ENCODE peak calls at places on chromosome 20, in six cellular contexts. One of them, this sample, is unnamed.

GRCh38 chr20:25739615-25740320 is 43.1 kb upstream of the ZNF337 start:
- DNase-seq in A673: no peak
- DNase-seq in mammary epithelial cell: peak; percentile 46
- DNase-seq in transverse colon: no peak
- DNase-seq in DND-41: no peak
- DNase-seq in upper lobe of right lung: no peak
- DNase-seq in this sample: peak; percentile 37

GRCh38 chr20:24587384-24588046 is 118.1 kb downstream of the SYNDIG1 start:
- DNase-seq in A673: no peak
- DNase-seq in mammary epithelial cell: no peak
- DNase-seq in transverse colon: no peak
- DNase-seq in DND-41: no peak
- DNase-seq in upper lobe of right lung: no peak
- DNase-seq in this sample: no peak

GRCh38 chr20:46673394-46674252 is 15.6 kb downstream of the TP53RK start:
- DNase-seq in A673: no peak
- DNase-seq in mammary epithelial cell: no peak
- DNase-seq in transverse colon: no peak
- DNase-seq in DND-41: no peak
- DNase-seq in upper lobe of right lung: no peak
- DNase-seq in this sample: no peak

GRCh38 chr20:38961530-38962043 is 557 bp upstream of the DHX35 start:
- DNase-seq in A673: no peak
- DNase-seq in mammary epithelial cell: no peak
- DNase-seq in transverse colon: no peak
- DNase-seq in DND-41: peak; percentile 53
- DNase-seq in upper lobe of right lung: no peak
- DNase-seq in this sample: peak; percentile 41

GRCh38 chr20:58790440-58790839 is 60.3 kb downstream of the GNAS-AS1 start:
- DNase-seq in A673: peak; percentile 80
- DNase-seq in mammary epithelial cell: no peak
- DNase-seq in transverse colon: no peak
- DNase-seq in DND-41: peak; percentile 57
- DNase-seq in upper lobe of right lung: no peak
- DNase-seq in this sample: no peak

GRCh38 chr20:49275634-49276033 is 2.2 kb downstream of the ZNFX1 start:
- DNase-seq in A673: no peak
- DNase-seq in mammary epithelial cell: peak; percentile 82
- DNase-seq in transverse colon: no peak
- DNase-seq in DND-41: no peak
- DNase-seq in upper lobe of right lung: no peak
- DNase-seq in this sample: no peak

GRCh38 chr20:37915434-37915787 is 12.5 kb downstream of the VSTM2L start:
- DNase-seq in A673: no peak
- DNase-seq in mammary epithelial cell: no peak
- DNase-seq in transverse colon: no peak
- DNase-seq in DND-41: no peak
- DNase-seq in upper lobe of right lung: no peak
- DNase-seq in this sample: no peak

GRCh38 chr20:62737971-62738881 is 29.6 kb downstream of the NTSR1 start:
- DNase-seq in A673: no peak
- DNase-seq in mammary epithelial cell: no peak
- DNase-seq in transverse colon: peak; percentile 6
- DNase-seq in DND-41: no peak
- DNase-seq in upper lobe of right lung: peak; percentile 55
- DNase-seq in this sample: no peak

GRCh38 chr20:33673411-33674293 is 576 bp downstream of the NECAB3 start:
- DNase-seq in A673: no peak
- DNase-seq in mammary epithelial cell: no peak
- DNase-seq in transverse colon: no peak
- DNase-seq in DND-41: no peak
- DNase-seq in upper lobe of right lung: no peak
- DNase-seq in this sample: no peak

GRCh38 chr20:64145458-64146300 is 18.6 kb upstream of the MYT1 start:
- DNase-seq in A673: no peak
- DNase-seq in mammary epithelial cell: no peak
- DNase-seq in transverse colon: no peak
- DNase-seq in DND-41: peak; percentile 22
- DNase-seq in upper lobe of right lung: peak; percentile 30
- DNase-seq in this sample: no peak

GRCh38 chr20:17971571-17972013 is 2.8 kb downstream of the MGME1 start:
- DNase-seq in A673: no peak
- DNase-seq in mammary epithelial cell: peak; percentile 40
- DNase-seq in transverse colon: no peak
- DNase-seq in DND-41: no peak
- DNase-seq in upper lobe of right lung: no peak
- DNase-seq in this sample: no peak

GRCh38 chr20:53797085-53797484 is 203.4 kb upstream of the ZNF217 start:
- DNase-seq in A673: no peak
- DNase-seq in mammary epithelial cell: no peak
- DNase-seq in transverse colon: no peak
- DNase-seq in DND-41: no peak
- DNase-seq in upper lobe of right lung: no peak
- DNase-seq in this sample: no peak

GRCh38 chr20:62754122-62754990 is 41.9 kb upstream of the MRGBP start:
- DNase-seq in A673: no peak
- DNase-seq in mammary epithelial cell: peak; percentile 25
- DNase-seq in transverse colon: no peak
- DNase-seq in DND-41: no peak
- DNase-seq in upper lobe of right lung: no peak
- DNase-seq in this sample: no peak

GRCh38 chr20:19368351-19368750 is 155.9 kb downstream of the SLC24A3 start:
- DNase-seq in A673: no peak
- DNase-seq in mammary epithelial cell: no peak
- DNase-seq in transverse colon: no peak
- DNase-seq in DND-41: no peak
- DNase-seq in upper lobe of right lung: no peak
- DNase-seq in this sample: no peak

GRCh38 chr20:34300809-34301586 is 2.2 kb downstream of the AHCY start:
- DNase-seq in A673: no peak
- DNase-seq in mammary epithelial cell: no peak
- DNase-seq in transverse colon: no peak
- DNase-seq in DND-41: no peak
- DNase-seq in upper lobe of right lung: no peak
- DNase-seq in this sample: no peak

GRCh38 chr20:1509237-1509636 is 18.0 kb upstream of the SIRPB2 start:
- DNase-seq in A673: peak; percentile 62
- DNase-seq in mammary epithelial cell: peak; percentile 54
- DNase-seq in transverse colon: no peak
- DNase-seq in DND-41: no peak
- DNase-seq in upper lobe of right lung: no peak
- DNase-seq in this sample: peak; percentile 8

GRCh38 chr20:37741055-37741454 is 47.2 kb downstream of the CTNNBL1 start:
- DNase-seq in A673: no peak
- DNase-seq in mammary epithelial cell: peak; percentile 41
- DNase-seq in transverse colon: no peak
- DNase-seq in DND-41: no peak
- DNase-seq in upper lobe of right lung: no peak
- DNase-seq in this sample: no peak

GRCh38 chr20:54822407-54822806 is 347.0 kb downstream of the DOK5 start:
- DNase-seq in A673: no peak
- DNase-seq in mammary epithelial cell: no peak
- DNase-seq in transverse colon: no peak
- DNase-seq in DND-41: no peak
- DNase-seq in upper lobe of right lung: no peak
- DNase-seq in this sample: no peak

GRCh38 chr20:33908351-33908750 is 85.4 kb upstream of the RALY start:
- DNase-seq in A673: no peak
- DNase-seq in mammary epithelial cell: no peak
- DNase-seq in transverse colon: no peak
- DNase-seq in DND-41: no peak
- DNase-seq in upper lobe of right lung: no peak
- DNase-seq in this sample: no peak

GRCh38 chr20:63860325-63861051 is 810 bp upstream of the ABHD16B start:
- DNase-seq in A673: no peak
- DNase-seq in mammary epithelial cell: no peak
- DNase-seq in transverse colon: no peak
- DNase-seq in DND-41: no peak
- DNase-seq in upper lobe of right lung: no peak
- DNase-seq in this sample: no peak

GRCh38 chr20:44967207-44967807 is 995 bp downstream of the STK4 start:
- DNase-seq in A673: no peak
- DNase-seq in mammary epithelial cell: peak; percentile 23
- DNase-seq in transverse colon: peak; percentile 40
- DNase-seq in DND-41: peak; percentile 55
- DNase-seq in upper lobe of right lung: no peak
- DNase-seq in this sample: peak; percentile 52

GRCh38 chr20:49635171-49635570 is 67.2 kb upstream of the PTGIS start:
- DNase-seq in A673: no peak
- DNase-seq in mammary epithelial cell: no peak
- DNase-seq in transverse colon: peak; percentile 67
- DNase-seq in DND-41: no peak
- DNase-seq in upper lobe of right lung: no peak
- DNase-seq in this sample: no peak

GRCh38 chr20:53774487-53775203 is 181.0 kb upstream of the ZNF217 start:
- DNase-seq in A673: no peak
- DNase-seq in mammary epithelial cell: peak; percentile 92
- DNase-seq in transverse colon: no peak
- DNase-seq in DND-41: no peak
- DNase-seq in upper lobe of right lung: no peak
- DNase-seq in this sample: no peak

GRCh38 chr20:7147220-7147601 is 379.7 kb downstream of the BMP2 start:
- DNase-seq in A673: no peak
- DNase-seq in mammary epithelial cell: no peak
- DNase-seq in transverse colon: no peak
- DNase-seq in DND-41: no peak
- DNase-seq in upper lobe of right lung: no peak
- DNase-seq in this sample: no peak

GRCh38 chr20:828987-829386 is 4.5 kb upstream of the FAM110A start:
- DNase-seq in A673: no peak
- DNase-seq in mammary epithelial cell: no peak
- DNase-seq in transverse colon: peak; percentile 8
- DNase-seq in DND-41: no peak
- DNase-seq in upper lobe of right lung: peak; percentile 29
- DNase-seq in this sample: no peak

GRCh38 chr20:24872291-24873014 is 76.6 kb upstream of the CST7 start:
- DNase-seq in A673: no peak
- DNase-seq in mammary epithelial cell: no peak
- DNase-seq in transverse colon: no peak
- DNase-seq in DND-41: peak; percentile 43
- DNase-seq in upper lobe of right lung: peak; percentile 63
- DNase-seq in this sample: no peak

GRCh38 chr20:10281911-10282310 is 63.3 kb downstream of the SNAP25 start:
- DNase-seq in A673: peak; percentile 32
- DNase-seq in mammary epithelial cell: no peak
- DNase-seq in transverse colon: no peak
- DNase-seq in DND-41: no peak
- DNase-seq in upper lobe of right lung: no peak
- DNase-seq in this sample: no peak

GRCh38 chr20:9627219-9627618 is 112.8 kb downstream of the LAMP5 start:
- DNase-seq in A673: no peak
- DNase-seq in mammary epithelial cell: no peak
- DNase-seq in transverse colon: no peak
- DNase-seq in DND-41: no peak
- DNase-seq in upper lobe of right lung: no peak
- DNase-seq in this sample: no peak

GRCh38 chr20:2283706-2284423 is 11.9 kb upstream of the TGM3 start:
- DNase-seq in A673: no peak
- DNase-seq in mammary epithelial cell: peak; percentile 77
- DNase-seq in transverse colon: no peak
- DNase-seq in DND-41: no peak
- DNase-seq in upper lobe of right lung: no peak
- DNase-seq in this sample: no peak

GRCh38 chr20:62303327-62304226 is 780 bp downstream of the ADRM1 start:
- DNase-seq in A673: no peak
- DNase-seq in mammary epithelial cell: peak; percentile 24
- DNase-seq in transverse colon: peak; percentile 23
- DNase-seq in DND-41: peak; percentile 23
- DNase-seq in upper lobe of right lung: peak; percentile 76
- DNase-seq in this sample: no peak

GRCh38 chr20:45322952-45323383 is 14.9 kb upstream of the MATN4 start:
- DNase-seq in A673: peak; percentile 34
- DNase-seq in mammary epithelial cell: peak; percentile 51
- DNase-seq in transverse colon: peak; percentile 60
- DNase-seq in DND-41: no peak
- DNase-seq in upper lobe of right lung: peak; percentile 73
- DNase-seq in this sample: no peak

GRCh38 chr20:48163521-48163920 is 378.2 kb upstream of the SULF2 start:
- DNase-seq in A673: no peak
- DNase-seq in mammary epithelial cell: no peak
- DNase-seq in transverse colon: no peak
- DNase-seq in DND-41: no peak
- DNase-seq in upper lobe of right lung: no peak
- DNase-seq in this sample: no peak
- H3K27ac ChIP-seq in A673: no peak overlapping the region
- H3K27ac ChIP-seq in mammary epithelial cell: no peak overlapping the region
- H3K27ac ChIP-seq in transverse colon: no peak overlapping the region
- H3K27ac ChIP-seq in DND-41: no peak overlapping the region
- H3K27ac ChIP-seq in upper lobe of right lung: no peak overlapping the region
- H3K27ac ChIP-seq in this sample: no peak overlapping the region

GRCh38 chr20:5085380-5085779 is 34.4 kb downstream of the PCNA start:
- DNase-seq in A673: no peak
- DNase-seq in mammary epithelial cell: no peak
- DNase-seq in transverse colon: peak; percentile 21
- DNase-seq in DND-41: no peak
- DNase-seq in upper lobe of right lung: no peak
- DNase-seq in this sample: no peak

GRCh38 chr20:5078399-5078958 is 41.3 kb downstream of the PCNA start:
- DNase-seq in A673: no peak
- DNase-seq in mammary epithelial cell: peak; percentile 17
- DNase-seq in transverse colon: peak; percentile 83
- DNase-seq in DND-41: peak; percentile 87
- DNase-seq in upper lobe of right lung: peak; percentile 78
- DNase-seq in this sample: peak; percentile 89

GRCh38 chr20:5077761-5078387 is 41.9 kb downstream of the PCNA start:
- DNase-seq in A673: no peak
- DNase-seq in mammary epithelial cell: no peak
- DNase-seq in transverse colon: no peak
- DNase-seq in DND-41: no peak
- DNase-seq in upper lobe of right lung: no peak
- DNase-seq in this sample: no peak

GRCh38 chr20:5081196-5081595 is 38.6 kb downstream of the PCNA start:
- DNase-seq in A673: no peak
- DNase-seq in mammary epithelial cell: no peak
- DNase-seq in transverse colon: no peak
- DNase-seq in DND-41: no peak
- DNase-seq in upper lobe of right lung: no peak
- DNase-seq in this sample: no peak

GRCh38 chr20:5080384-5080877 is 39.3 kb downstream of the PCNA start:
- DNase-seq in A673: no peak
- DNase-seq in mammary epithelial cell: no peak
- DNase-seq in transverse colon: peak; percentile 42
- DNase-seq in DND-41: no peak
- DNase-seq in upper lobe of right lung: peak; percentile 86
- DNase-seq in this sample: no peak
- H3K27ac ChIP-seq in A673: no peak overlapping the region
- H3K27ac ChIP-seq in mammary epithelial cell: no peak overlapping the region
- H3K27ac ChIP-seq in transverse colon: peak overlapping the region; percentile 80
- H3K27ac ChIP-seq in DND-41: no peak overlapping the region
- H3K27ac ChIP-seq in upper lobe of right lung: peak overlapping the region; percentile 91
- H3K27ac ChIP-seq in this sample: no peak overlapping the region

GRCh38 chr20:41643504-41643938 is 25.3 kb upstream of the CHD6 start:
- DNase-seq in A673: peak; percentile 70
- DNase-seq in mammary epithelial cell: peak; percentile 77
- DNase-seq in transverse colon: peak; percentile 64
- DNase-seq in DND-41: no peak
- DNase-seq in upper lobe of right lung: peak; percentile 71
- DNase-seq in this sample: no peak
- H3K27ac ChIP-seq in A673: peak overlapping the region; percentile 30
- H3K27ac ChIP-seq in mammary epithelial cell: peak overlapping the region; percentile 48
- H3K27ac ChIP-seq in transverse colon: peak overlapping the region; percentile 1
- H3K27ac ChIP-seq in DND-41: no peak overlapping the region
- H3K27ac ChIP-seq in upper lobe of right lung: no peak overlapping the region
- H3K27ac ChIP-seq in this sample: no peak overlapping the region

GRCh38 chr20:16208443-16208842 is 364.8 kb downstream of the KIF16B start:
- DNase-seq in A673: no peak
- DNase-seq in mammary epithelial cell: no peak
- DNase-seq in transverse colon: no peak
- DNase-seq in DND-41: no peak
- DNase-seq in upper lobe of right lung: no peak
- DNase-seq in this sample: no peak
- H3K27ac ChIP-seq in A673: no peak overlapping the region
- H3K27ac ChIP-seq in mammary epithelial cell: no peak overlapping the region
- H3K27ac ChIP-seq in transverse colon: no peak overlapping the region
- H3K27ac ChIP-seq in DND-41: no peak overlapping the region
- H3K27ac ChIP-seq in upper lobe of right lung: no peak overlapping the region
- H3K27ac ChIP-seq in this sample: no peak overlapping the region